ENCODE peak calls at places on chromosomes 4 and X, in six cellular contexts. H is IMR-90, T is H9, W is mesenchymal stem cell, I is trophoblast cell, X is H1. F is an unnamed sample.

GRCh38 chr4:111633663-111634266 is 511.5 kb upstream of the FAM241A start:
- DNase-seq in X (no peak), I (no peak), W (no peak), H (no peak), T (no peak), F (no peak)

GRCh38 chr4:99762728-99763127 is 53.9 kb upstream of the DAPP1 start:
- DNase-seq in H (no peak), T (no peak), I (no peak), X (no peak), W (no peak), F (no peak)

GRCh38 chrX:37846141-37846540 is 1.2 kb downstream of the DYNLT3 start:
- DNase-seq in H (peak), I (no peak), X (no peak), W (peak), T (no peak), F (no peak)

GRCh38 chrX:152170621-152171020 is 32.2 kb upstream of the MAGEA10 start:
- DNase-seq in W (no peak), T (no peak), X (no peak), H (no peak), I (no peak), F (no peak)

GRCh38 chr4:24229976-24230375 is 340.1 kb upstream of the PPARGC1A start:
- DNase-seq in H (peak), I (no peak), T (no peak), W (peak), X (no peak), F (no peak)

GRCh38 chr4:69753666-69754065 is 6.8 kb downstream of the SULT1B1 start:
- DNase-seq in T (no peak), I (no peak), W (peak), H (peak), X (no peak), F (no peak)

GRCh38 chr4:169376421-169376820 is 105.7 kb upstream of the SH3RF1 start:
- DNase-seq in W (no peak), X (no peak), H (no peak), I (peak), T (no peak), F (no peak)

GRCh38 chr4:112266823-112267222 is 18.9 kb downstream of the TIFA start:
- DNase-seq in X (no peak), H (peak), T (no peak), W (peak), I (no peak), F (no peak)

GRCh38 chrX:101803451-101803850 is 128.4 kb downstream of the ZMAT1 start:
- DNase-seq in H (peak), X (no peak), W (peak), I (peak), T (no peak), F (no peak)

GRCh38 chrX:31340587-31340986 is 268.7 kb upstream of the FTHL17 start:
- DNase-seq in I (no peak), W (peak), H (no peak), X (no peak), T (no peak), F (no peak)

GRCh38 chr4:53476232-53477037 is 99.0 kb downstream of the FIP1L1 start:
- DNase-seq in H (peak), T (no peak), I (peak), W (peak), X (no peak), F (no peak)

GRCh38 chr4:173214231-173214630 is 45.6 kb downstream of the GALNT7 start:
- DNase-seq in W (no peak), T (no peak), I (no peak), X (no peak), H (no peak), F (no peak)

GRCh38 chr4:111959202-111959601 is 186.1 kb upstream of the FAM241A start:
- DNase-seq in I (peak), W (peak), H (peak), T (no peak), X (no peak), F (no peak)

GRCh38 chrX:84760560-84760959 is 243.1 kb upstream of the APOOL start:
- DNase-seq in I (no peak), T (no peak), X (no peak), H (no peak), W (no peak), F (no peak)

GRCh38 chr4:166301266-166301665 is 428.2 kb downstream of the TLL1 start:
- DNase-seq in W (no peak), X (no peak), T (no peak), I (no peak), H (no peak), F (no peak)

GRCh38 chr4:158624889-158625478 is 46.7 kb downstream of the C4orf46 start:
- DNase-seq in X (no peak), T (peak), W (peak), I (peak), H (peak), F (peak)

GRCh38 chr4:150164956-150165355 is 86.7 kb downstream of the DCLK2 start:
- DNase-seq in H (no peak), I (no peak), T (no peak), X (no peak), W (no peak), F (no peak)

GRCh38 chr4:61428950-61429349 is 228.8 kb downstream of the ADGRL3 start:
- DNase-seq in I (no peak), W (no peak), X (no peak), T (no peak), H (no peak), F (no peak)

GRCh38 chrX:153694687-153695270 is 7.1 kb downstream of the SLC6A8 start:
- DNase-seq in W (no peak), I (no peak), H (no peak), T (no peak), X (no peak), F (no peak)

GRCh38 chr4:187547281-187547680 is 448.3 kb upstream of the ZFP42 start:
- DNase-seq in T (no peak), I (no peak), X (no peak), W (no peak), H (no peak), F (no peak)

GRCh38 chr4:74942251-74942917 is 9.5 kb downstream of the PARM1 start:
- DNase-seq in I (peak), W (no peak), X (no peak), H (no peak), T (no peak), F (no peak)

GRCh38 chrX:150897371-150898319 is 823 bp downstream of the CD99L2 start:
- DNase-seq in T (peak), W (peak), I (no peak), H (no peak), X (peak), F (no peak)

GRCh38 chr4:925171-925570 is 6.9 kb downstream of the GAK start:
- DNase-seq in X (no peak), H (no peak), W (no peak), I (no peak), T (no peak), F (no peak)

GRCh38 chrX:150239946-150240642 is 123.0 kb upstream of the MAMLD1 start:
- DNase-seq in I (no peak), X (peak), T (no peak), H (no peak), W (no peak), F (no peak)

GRCh38 chrX:133986008-133986683 is 752 bp upstream of the GPC3 start:
- DNase-seq in I (no peak), W (no peak), T (no peak), H (no peak), X (peak), F (no peak)

GRCh38 chr4:168843635-168844034 is 166.4 kb downstream of the CBR4 start:
- DNase-seq in X (no peak), W (no peak), I (no peak), T (no peak), H (no peak), F (no peak)

GRCh38 chr4:159401791-159402380 is 299.0 kb downstream of the RAPGEF2 start:
- DNase-seq in W (peak), H (peak), I (no peak), X (no peak), T (no peak), F (no peak)

GRCh38 chrX:44282753-44283152 is 60.7 kb downstream of the EFHC2 start:
- DNase-seq in T (no peak), H (no peak), I (peak), W (no peak), X (no peak), F (no peak)

GRCh38 chrX:49117597-49117996 is 5.9 kb downstream of the GPKOW start:
- DNase-seq in I (no peak), T (no peak), X (no peak), W (no peak), H (no peak), F (no peak)
- H3K27ac ChIP-seq in I (no peak), T (no peak), X (no peak), W (no peak), H (no peak), F (no peak)

GRCh38 chr4:182862166-182862875 is 54.9 kb downstream of the DCTD start:
- DNase-seq in W (no peak), H (no peak), I (no peak), X (no peak), T (peak), F (no peak)
- H4K91ac ChIP-seq in W (no peak), H (no peak), I (no peak), X (no peak), T (no peak), F (no peak)

GRCh38 chr4:76074468-76074867 is at the start of gene ART3:
- DNase-seq in H (peak), T (no peak), I (no peak), X (no peak), W (peak), F (no peak)
- H3K18ac ChIP-seq in H (no peak), T (no peak), I (no peak), X (no peak), W (no peak), F (no peak)

GRCh38 chr4:156634612-156635011 is 337.0 kb downstream of the PDGFC start:
- DNase-seq in H (peak), I (no peak), X (no peak), T (no peak), W (no peak), F (no peak)
- H3K27ac ChIP-seq in H (no peak), I (peak), X (no peak), T (no peak), W (no peak), F (no peak)

GRCh38 chrX:82362990-82363389 is 1145.1 kb upstream of the POU3F4 start:
- DNase-seq in H (no peak), T (no peak), X (no peak), W (no peak), I (no peak), F (no peak)
- H4K91ac ChIP-seq in H (no peak), T (no peak), X (no peak), W (no peak), I (no peak), F (no peak)

GRCh38 chr4:2350982-2351381 is 67.5 kb downstream of the ZFYVE28 start:
- DNase-seq in H (no peak), T (peak), X (peak), W (no peak), I (no peak), F (no peak)
- H3K18ac ChIP-seq in H (no peak), T (no peak), X (no peak), W (no peak), I (no peak), F (no peak)

DNA sequence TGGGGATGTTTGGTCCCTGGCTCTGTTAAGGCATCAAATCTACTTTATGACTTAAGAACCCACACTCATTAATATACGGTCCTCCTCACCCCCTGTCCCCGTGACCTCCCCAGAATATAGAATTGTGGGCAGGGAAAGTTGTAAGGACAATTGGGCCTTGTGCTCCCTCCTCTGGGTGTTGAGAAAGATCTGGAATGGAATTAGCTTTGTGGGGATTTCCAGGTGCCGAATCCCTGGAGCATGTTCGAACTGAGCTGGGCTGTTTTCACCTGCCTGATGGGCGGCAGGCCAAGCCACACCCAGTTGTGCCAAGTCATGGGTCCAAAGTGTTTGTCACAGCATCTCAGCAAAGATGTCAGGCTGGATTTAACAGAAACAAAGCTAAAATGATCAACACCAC is 349.3 kb upstream of the KLF3 start:
- DNase-seq in W (no peak), X (no peak), T (no peak), I (no peak), H (no peak), F (no peak)
- H3K27ac ChIP-seq in W (no peak), X (no peak), T (no peak), I (no peak), H (no peak), F (no peak)

DNA sequence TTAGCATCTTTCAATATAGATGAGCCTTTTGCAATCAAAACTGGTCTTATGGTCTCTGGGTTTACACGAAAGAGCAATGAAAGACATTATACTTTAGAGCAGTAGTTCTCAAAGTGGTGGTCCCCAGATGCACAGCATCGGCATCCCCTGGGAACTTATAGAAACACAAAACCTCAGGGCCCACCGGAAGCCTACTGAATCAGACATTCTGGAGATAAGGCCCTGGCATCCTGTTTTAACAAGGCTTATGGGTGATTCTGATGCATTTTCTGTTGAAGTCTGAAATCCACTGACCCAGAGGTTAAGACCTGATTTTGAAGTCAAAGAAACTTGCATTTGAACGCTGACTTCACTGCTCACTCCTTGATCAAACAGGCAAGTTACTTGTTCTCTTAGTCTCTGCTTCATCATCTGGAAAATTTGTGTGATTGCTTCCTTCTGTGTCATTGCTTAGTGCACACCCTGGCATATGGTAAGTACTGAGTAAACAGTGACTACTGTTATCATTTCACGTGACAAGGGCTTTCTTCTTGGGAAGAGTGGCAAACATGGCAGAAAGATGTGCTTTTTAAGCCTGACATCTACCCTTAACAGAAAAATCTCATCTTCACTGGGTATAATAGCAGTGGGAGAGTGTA is 14.5 kb downstream of the CHRNA9 start:
- DNase-seq in X (no peak), I (no peak), H (peak), W (no peak), T (no peak), F (no peak)
- H4K91ac ChIP-seq in X (no peak), I (no peak), H (no peak), W (no peak), T (no peak), F (no peak)

DNA sequence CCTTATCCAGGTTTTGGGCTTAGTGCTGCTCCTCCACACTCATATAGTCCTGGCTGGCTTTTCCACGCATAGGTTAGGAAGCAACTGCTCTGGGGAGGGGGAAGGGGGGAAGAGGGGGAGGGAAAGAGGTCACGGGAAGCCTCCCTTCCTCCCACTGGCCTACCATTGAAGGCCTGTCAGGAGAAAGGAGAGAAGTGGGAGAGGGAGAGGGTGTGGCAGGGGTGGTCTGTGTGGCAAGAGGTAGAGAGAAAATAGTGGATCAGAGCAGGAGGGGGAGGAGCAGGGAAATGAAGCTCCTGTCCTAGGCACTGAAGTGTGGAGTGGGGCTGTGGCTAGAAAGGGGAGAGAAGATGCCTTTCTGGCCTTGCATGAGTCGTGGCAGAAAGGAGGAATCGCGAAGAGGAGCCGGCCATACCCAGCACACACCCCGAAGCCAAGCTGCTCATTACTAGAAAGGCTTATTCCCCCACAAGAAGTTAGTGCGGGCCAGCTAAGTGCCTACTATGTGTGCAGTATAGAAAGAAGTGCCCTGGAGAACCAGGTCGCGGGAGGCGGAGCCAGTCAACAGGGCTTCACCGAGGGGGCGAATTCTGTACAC is 1.1 kb upstream of the TMEM164 start:
- DNase-seq in W (no peak), H (no peak), X (no peak), T (no peak), I (no peak), F (no peak)
- H3K18ac ChIP-seq in W (peak), H (no peak), X (no peak), T (no peak), I (no peak), F (peak)